ENCODE peak calls at places on chromosomes 2 and 18, in nine cellular contexts. A is breast epithelium, Q is NB4, E is pancreas, O is heart right ventricle, X is keratinocyte, P is fibroblast of lung, S is tibial nerve, K is fibroblast of pulmonary artery. J is an unnamed sample.

GRCh38 chr18:78711316-78711715 is 268.3 kb upstream of the SALL3 start:
- DNase-seq in A (no peak), Q (no peak), E (no peak), O (no peak), X (no peak), P (no peak), S (no peak), K (no peak), J (no peak)

GRCh38 chr2:198615972-198616371 is 811.6 kb downstream of the PLCL1 start:
- DNase-seq in A (no peak), Q (no peak), E (no peak), O (no peak), X (no peak), P (peak), S (no peak), K (peak), J (no peak)

GRCh38 chr2:175373001-175373727 is 191.7 kb upstream of the ATP5MC3 start:
- DNase-seq in A (no peak), Q (peak), E (peak), O (no peak), X (no peak), P (peak), S (no peak), K (peak), J (peak)

GRCh38 chr2:147294825-147295392 is 549.9 kb upstream of the ACVR2A start:
- DNase-seq in A (no peak), Q (no peak), E (no peak), O (no peak), X (no peak), P (no peak), S (no peak), K (no peak), J (no peak)

GRCh38 chr2:240915526-240916335 is 9.6 kb downstream of the CROCC2 start:
- DNase-seq in A (no peak), Q (no peak), E (no peak), O (no peak), X (no peak), P (no peak), S (no peak), K (no peak), J (no peak)

GRCh38 chr2:160245614-160246156 is 45.6 kb upstream of the ITGB6 start:
- DNase-seq in A (no peak), Q (no peak), E (no peak), O (no peak), X (no peak), P (no peak), S (no peak), K (no peak), J (no peak)

GRCh38 chr18:35736696-35737095 is 155.2 kb downstream of the GALNT1 start:
- DNase-seq in A (no peak), Q (no peak), E (no peak), O (no peak), X (no peak), P (no peak), S (no peak), K (no peak), J (peak)

GRCh38 chr2:101860782-101861181 is 131.0 kb upstream of the IL1R2 start:
- DNase-seq in A (no peak), Q (no peak), E (no peak), O (no peak), X (no peak), P (no peak), S (no peak), K (no peak), J (no peak)

GRCh38 chr2:18209934-18210639 is 331.6 kb downstream of the KCNS3 start:
- DNase-seq in A (no peak), Q (no peak), E (no peak), O (no peak), X (peak), P (peak), S (no peak), K (peak), J (peak)

DNA sequence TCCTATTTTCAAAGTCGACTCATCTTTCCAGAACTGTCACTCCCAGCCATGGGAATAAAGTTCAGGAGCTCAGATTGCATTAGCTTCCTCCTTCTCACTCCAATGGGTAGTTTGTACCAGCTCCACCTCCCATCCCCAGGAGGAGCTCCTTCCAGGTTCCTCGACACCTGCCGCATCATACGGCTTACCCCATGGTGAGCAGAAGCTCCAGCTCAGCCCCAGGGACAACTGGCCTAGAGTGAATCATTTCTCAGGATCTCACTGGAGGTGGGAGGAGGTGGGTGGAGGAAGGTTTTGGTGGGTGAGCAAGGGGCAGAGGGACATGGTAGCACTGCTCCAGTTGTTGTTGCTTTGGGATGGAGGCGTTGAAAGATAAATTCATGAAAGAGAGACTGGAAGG is 196.3 kb upstream of the PKDCC start:
- DNase-seq in A (no peak), Q (no peak), E (no peak), O (no peak), X (no peak), P (no peak), S (no peak), K (no peak), J (no peak)
- H3K4me3 ChIP-seq in A (no peak), Q (no peak), E (no peak), O (no peak), X (no peak), P (no peak), S (no peak), K (no peak), J (no peak)

GRCh38 chr18:56789004-56789888 is 138.1 kb downstream of the WDR7 start:
- DNase-seq in A (no peak), Q (peak), E (no peak), O (peak), X (peak), P (peak), S (no peak), K (peak), J (peak)
- TF ChIP-seq CTCF in A (no peak), Q (peak), E (peak), O (no peak), X (peak), P (no peak), S (no peak), K (peak), J (peak)

GRCh38 chr2:68363731-68364130 is 1.4 kb upstream of the PLEK start:
- DNase-seq in A (no peak), Q (no peak), E (no peak), O (no peak), X (no peak), P (no peak), S (no peak), K (no peak), J (no peak)
- H3K4me3 ChIP-seq in A (no peak), Q (no peak), E (no peak), O (no peak), X (no peak), P (no peak), S (no peak), K (no peak), J (no peak)

GRCh38 chr2:19368760-19369159 is 10.3 kb upstream of the OSR1 start:
- DNase-seq in A (no peak), Q (no peak), E (no peak), O (no peak), X (no peak), P (no peak), S (no peak), K (no peak), J (no peak)

GRCh38 chr2:19371996-19372582 is 13.7 kb upstream of the OSR1 start:
- DNase-seq in A (no peak), Q (no peak), E (no peak), O (no peak), X (no peak), P (peak), S (no peak), K (no peak), J (no peak)

GRCh38 chr2:19373352-19373751 is 14.9 kb upstream of the OSR1 start:
- DNase-seq in A (no peak), Q (no peak), E (no peak), O (no peak), X (no peak), P (no peak), S (no peak), K (no peak), J (no peak)

GRCh38 chr2:19367346-19367745 is 8.9 kb upstream of the OSR1 start:
- DNase-seq in A (no peak), Q (peak), E (no peak), O (no peak), X (no peak), P (peak), S (no peak), K (no peak), J (no peak)

DNA sequence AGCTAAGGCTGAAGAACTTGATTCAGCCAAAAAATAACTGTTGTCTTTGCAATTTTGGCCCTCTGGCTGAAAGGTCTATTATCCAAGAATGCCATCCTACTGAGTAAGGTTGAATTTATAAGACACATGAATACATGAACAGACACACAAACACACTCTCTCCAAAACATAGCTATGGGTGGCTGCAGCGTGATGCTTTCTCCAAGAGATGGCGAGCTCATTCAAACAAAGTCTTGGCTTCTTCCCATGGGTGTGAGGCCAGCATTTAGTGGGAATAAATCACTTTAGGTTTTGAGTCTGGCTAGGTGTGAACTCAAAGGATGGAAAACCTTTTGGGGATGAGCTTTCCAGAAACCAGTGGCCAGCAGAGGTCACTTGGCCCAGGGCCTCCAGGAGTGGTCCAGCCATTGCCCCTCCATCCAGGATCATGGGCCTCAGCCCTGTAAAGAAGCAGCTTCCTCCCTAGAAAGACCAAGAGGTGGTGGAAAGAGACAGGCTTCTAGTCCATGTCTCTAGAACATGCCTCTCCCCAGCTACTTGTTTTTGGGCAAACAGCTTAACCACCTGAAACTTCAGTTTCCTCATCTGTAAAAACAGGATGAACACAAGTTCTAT is 11.0 kb upstream of the OSR1 start:
- DNase-seq in A (no peak), Q (no peak), E (no peak), O (no peak), X (no peak), P (peak), S (no peak), K (peak), J (peak)
- TF ChIP-seq CTCF in A (no peak), Q (no peak), E (no peak), O (no peak), X (peak), P (peak), S (no peak), K (peak), J (peak)

GRCh38 chr2:69173706-69174105 is 160.7 kb downstream of the ANTXR1 start:
- DNase-seq in A (no peak), Q (no peak), E (no peak), O (no peak), X (no peak), P (no peak), S (no peak), K (no peak), J (no peak)

GRCh38 chr2:69175795-69176715 is 163.1 kb downstream of the ANTXR1 start:
- DNase-seq in A (no peak), Q (no peak), E (no peak), O (no peak), X (no peak), P (peak), S (peak), K (peak), J (no peak)

GRCh38 chr2:69180227-69180626 is 167.2 kb downstream of the ANTXR1 start:
- DNase-seq in A (no peak), Q (peak), E (no peak), O (no peak), X (no peak), P (no peak), S (no peak), K (no peak), J (no peak)

GRCh38 chr2:69177785-69178636 is 165.0 kb downstream of the ANTXR1 start:
- DNase-seq in A (peak), Q (peak), E (peak), O (peak), X (peak), P (peak), S (peak), K (peak), J (peak)

DNA sequence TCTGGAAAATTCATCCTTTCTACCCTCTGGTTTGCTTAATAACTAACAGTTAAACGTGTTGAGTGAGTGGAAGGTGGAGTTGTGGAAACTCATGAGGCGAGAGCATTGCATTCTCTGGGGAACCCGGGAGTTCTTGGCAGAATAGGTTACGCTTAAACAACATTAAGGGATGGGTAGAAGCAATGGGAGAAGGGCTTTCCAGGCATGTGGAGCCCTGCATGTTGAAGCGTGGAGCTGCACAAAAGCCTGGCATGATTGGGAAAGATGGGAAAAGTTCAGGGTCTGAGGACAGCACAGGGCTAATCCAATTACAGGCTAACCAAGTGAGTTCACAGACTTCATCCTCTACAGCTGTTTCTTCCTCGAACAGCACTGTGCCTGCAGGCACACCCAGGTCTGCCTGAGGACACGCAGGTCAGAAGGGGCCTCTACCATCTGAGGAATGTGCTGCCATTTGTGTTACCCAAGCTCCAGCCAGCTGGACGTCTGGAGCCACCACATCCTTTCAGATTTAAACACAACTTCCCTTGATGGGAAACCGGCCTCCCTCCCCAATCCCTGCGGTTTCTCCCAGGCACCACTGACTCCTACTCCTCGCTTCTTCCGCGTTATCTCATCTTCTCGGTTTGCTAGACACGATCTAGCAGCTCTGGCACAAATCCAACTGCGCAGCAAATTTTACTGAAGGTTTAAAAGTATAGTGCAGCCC is 164.2 kb downstream of the ANTXR1 start:
- DNase-seq in A (no peak), Q (peak), E (no peak), O (peak), X (no peak), P (peak), S (peak), K (peak), J (peak)
- H3K4me3 ChIP-seq in A (no peak), Q (peak), E (no peak), O (no peak), X (no peak), P (peak), S (no peak), K (no peak), J (no peak)

DNA sequence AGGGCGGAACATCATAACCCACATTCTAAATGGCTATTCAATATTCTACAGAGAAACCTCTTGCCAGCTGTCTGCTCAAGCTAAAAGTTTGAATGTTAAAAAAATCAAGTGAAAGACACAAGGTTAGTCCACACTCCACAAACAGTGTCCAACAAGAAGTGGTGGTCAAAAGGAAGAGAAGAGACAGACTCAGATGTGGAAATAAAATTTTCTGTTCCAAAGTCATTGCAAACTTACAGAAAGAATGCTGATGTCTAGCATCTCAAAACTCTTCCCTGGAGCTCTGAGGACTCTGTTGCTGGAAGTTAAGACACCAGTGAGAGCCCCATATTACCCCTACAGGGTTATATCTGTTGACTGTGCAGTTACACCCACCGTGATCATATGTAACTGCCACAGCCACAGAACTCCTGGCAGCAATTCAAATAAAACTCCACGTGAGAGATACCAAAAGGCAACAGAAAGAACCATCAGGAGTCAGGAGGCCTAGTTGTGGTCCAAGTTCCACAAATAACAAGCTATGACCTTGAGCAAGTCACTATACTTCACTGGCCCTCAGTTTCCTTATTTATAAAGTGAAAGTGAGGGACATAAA is 60.9 kb downstream of the AAK1 start:
- DNase-seq in A (no peak), Q (peak), E (no peak), O (peak), X (no peak), P (peak), S (no peak), K (peak), J (peak)
- TF ChIP-seq CTCF in A (no peak), Q (no peak), E (no peak), O (no peak), X (no peak), P (no peak), S (no peak), K (no peak), J (no peak)

GRCh38 chr2:234887277-234887676 is 64.5 kb upstream of the SH3BP4 start:
- DNase-seq in A (no peak), Q (no peak), E (no peak), O (no peak), X (no peak), P (no peak), S (no peak), K (no peak), J (no peak)
- H3K4me3 ChIP-seq in A (no peak), Q (no peak), E (no peak), O (no peak), X (no peak), P (no peak), S (no peak), K (no peak), J (no peak)

GRCh38 chr2:20602803-20603202 is 48.1 kb downstream of the HS1BP3 start:
- DNase-seq in A (no peak), Q (no peak), E (no peak), O (no peak), X (no peak), P (no peak), S (no peak), K (no peak), J (no peak)

GRCh38 chr2:20599001-20599600 is 51.8 kb downstream of the HS1BP3 start:
- DNase-seq in A (peak), Q (no peak), E (peak), O (peak), X (no peak), P (no peak), S (no peak), K (no peak), J (no peak)

GRCh38 chr2:20599861-20600461 is 50.9 kb downstream of the HS1BP3 start:
- DNase-seq in A (no peak), Q (peak), E (no peak), O (no peak), X (no peak), P (no peak), S (no peak), K (no peak), J (no peak)

GRCh38 chr2:20603791-20604190 is 47.1 kb downstream of the HS1BP3 start:
- DNase-seq in A (no peak), Q (no peak), E (no peak), O (no peak), X (no peak), P (no peak), S (no peak), K (no peak), J (no peak)

GRCh38 chr2:20600756-20601325 is 50.1 kb downstream of the HS1BP3 start:
- DNase-seq in A (no peak), Q (no peak), E (no peak), O (no peak), X (no peak), P (peak), S (no peak), K (peak), J (peak)
- TF ChIP-seq CTCF in A (no peak), Q (no peak), E (no peak), O (peak), X (peak), P (peak), S (peak), K (peak), J (peak)

J was measured in fibroblast of mammary gland.